ENCODE peak calls at places on chromosome 13, in ten cellular contexts. U is osteocyte; W is caudate nucleus; N is iPS-NIHi11; Q is PC-9; P is activated naive CD4-positive, alpha-beta T cell; G is hypothalamus; F is AG09319; Y is stimulated activated CD8-positive, alpha-beta memory T cell treated with anti-CD3 and anti-CD28 coated beads, Interleukin-15, amount 100 ng/mL, for 48 hours; K is NCI-H1105 treated with DMSO at 0.1 percent for 48 hours. A is an unnamed sample.

GRCh38 chr13:97978661-97979450 is 25.4 kb downstream of the IPO5 start:
- DNase-seq in W (no peak), G (no peak), F (no peak), P (no peak), U (no peak), Y (no peak), N (no peak), Q (no peak), K (no peak), A (no peak)

GRCh38 chr13:40193290-40194203 is 472.9 kb downstream of the FOXO1 start:
- DNase-seq in W (peak; percentile 68), K (no peak), Y (no peak), N (no peak), F (no peak), U (peak; percentile 34), P (no peak), G (no peak), Q (no peak), A (no peak)

GRCh38 chr13:101416181-101417042 is at the start of gene NALCN:
- DNase-seq in Q (peak; percentile 51), F (no peak), G (peak; percentile 24), P (no peak), Y (no peak), W (peak; percentile 35), N (peak; percentile 64), U (peak; percentile 87), K (peak; percentile 22), A (peak; percentile 63)

GRCh38 chr13:113555141-113555540 is 29.4 kb upstream of the TFDP1 start:
- DNase-seq in G (no peak), Y (no peak), U (peak; percentile 66), Q (no peak), W (no peak), F (no peak), K (no peak), N (no peak), P (no peak), A (no peak)

GRCh38 chr13:89375839-89376238 is 1704.7 kb downstream of the SLITRK5 start:
- DNase-seq in W (no peak), P (no peak), Y (no peak), K (no peak), Q (no peak), U (no peak), F (peak; percentile 8), G (no peak), N (no peak), A (no peak)

GRCh38 chr13:43572601-43573360 is 214.0 kb downstream of the ENOX1 start:
- DNase-seq in F (peak; percentile 18), N (no peak), G (no peak), U (no peak), Y (no peak), K (no peak), Q (peak; percentile 43), W (no peak), P (no peak), A (no peak)

GRCh38 chr13:64446372-64446771 is 2783.8 kb downstream of the PCDH9 start:
- DNase-seq in Y (no peak), P (no peak), F (no peak), N (peak; percentile 13), W (no peak), G (no peak), K (no peak), Q (no peak), U (no peak), A (no peak)

GRCh38 chr13:110869231-110869804 is 45.6 kb downstream of the ANKRD10 start:
- DNase-seq in G (no peak), P (no peak), N (no peak), U (no peak), F (no peak), Q (peak; percentile 71), K (no peak), Y (no peak), W (no peak), A (no peak)

GRCh38 chr13:113877149-113877990 is 13.5 kb upstream of the GAS6 start:
- DNase-seq in U (peak; percentile 79), N (no peak), P (no peak), F (no peak), Y (no peak), G (no peak), W (no peak), K (no peak), Q (no peak), A (no peak)

GRCh38 chr13:42041017-42041683 is 7.3 kb upstream of the DGKH start:
- DNase-seq in F (no peak), G (no peak), K (peak; percentile 46), W (no peak), Q (no peak), U (no peak), P (peak; percentile 3), Y (peak; percentile 19), N (peak; percentile 60), A (peak; percentile 45)

GRCh38 chr13:45393941-45394570 is 24.1 kb downstream of the SLC25A30 start:
- DNase-seq in F (no peak), U (no peak), N (peak; percentile 83), W (peak; percentile 9), Y (no peak), K (peak; percentile 29), Q (peak; percentile 61), G (no peak), P (no peak), A (peak; percentile 50)

GRCh38 chr13:108834193-108834592 is 204.8 kb downstream of the MYO16 start:
- DNase-seq in G (no peak), F (no peak), Y (no peak), N (no peak), W (no peak), K (no peak), P (no peak), U (no peak), Q (no peak), A (no peak)

GRCh38 chr13:29959621-29960020 is 109.2 kb upstream of the UBL3 start:
- DNase-seq in F (no peak), N (no peak), K (no peak), G (no peak), Y (no peak), Q (peak; percentile 11), P (no peak), W (no peak), U (no peak), A (no peak)

GRCh38 chr13:82772802-82773201 is 1109.5 kb downstream of the SLITRK1 start:
- DNase-seq in W (no peak), N (no peak), Q (no peak), K (no peak), Y (no peak), G (no peak), U (no peak), F (no peak), P (no peak), A (no peak)

GRCh38 chr13:37889102-37889501 is 19.5 kb upstream of the TRPC4 start:
- DNase-seq in F (no peak), W (no peak), N (no peak), Q (no peak), Y (no peak), P (no peak), U (no peak), K (no peak), G (no peak), A (no peak)

GRCh38 chr13:43132228-43132627 is 108.8 kb downstream of the DNAJC15 start:
- DNase-seq in G (no peak), N (peak; percentile 74), K (no peak), P (no peak), Y (no peak), Q (peak; percentile 56), F (no peak), W (no peak), U (no peak), A (peak; percentile 25)

GRCh38 chr13:37640499-37640898 is 41.9 kb upstream of the POSTN start:
- DNase-seq in N (no peak), K (peak; percentile 30), U (no peak), F (peak; percentile 46), P (no peak), Y (no peak), Q (no peak), G (no peak), W (no peak), A (peak; percentile 9)

GRCh38 chr13:102399791-102400618 is 1.8 kb downstream of the FGF14 start:
- DNase-seq in P (no peak), U (no peak), N (peak; percentile 37), Q (no peak), W (no peak), K (peak; percentile 28), F (no peak), Y (no peak), G (no peak), A (no peak)

GRCh38 chr13:47397739-47398138 is 500.9 kb upstream of the HTR2A start:
- DNase-seq in Q (no peak), W (no peak), N (no peak), U (no peak), K (no peak), Y (no peak), G (no peak), F (no peak), P (no peak), A (no peak)